ENCODE peak calls at places on chromosome 3, in four cellular contexts. J is brain microvascular endothelial cell, T is endothelial cell, O is caudate nucleus. V is an unnamed sample.
A peak's percentile ranks its signal among the peaks of the same experiment; 100 is the strongest.

GRCh38 chr3:6723205-6723604 is 137.7 kb upstream of the GRM7 start:
- DNase-seq in O (no peak), J (no peak), T (no peak), V (no peak)

GRCh38 chr3:149999421-149999820 is 28.7 kb upstream of the PFN2 start:
- DNase-seq in O (no peak), J (no peak), T (no peak), V (no peak)

GRCh38 chr3:14822875-14823807 is 4.4 kb downstream of the FGD5 start:
- DNase-seq in O (no peak), J (no peak), T (no peak), V (no peak)

GRCh38 chr3:194133661-194134230 is 2.2 kb upstream of the HES1 start:
- DNase-seq in O (peak; percentile 59), J (peak; percentile 71), T (peak; percentile 59), V (peak; percentile 84)

GRCh38 chr3:46942079-46942478 is 34.5 kb downstream of the CCDC12 start:
- DNase-seq in T (no peak), J (no peak), O (no peak), V (no peak)

GRCh38 chr3:17945018-17945798 is 202.8 kb upstream of the TBC1D5 start:
- DNase-seq in T (no peak), J (no peak), O (no peak), V (no peak)

GRCh38 chr3:98786364-98786930 is 23.3 kb downstream of the ST3GAL6 start:
- DNase-seq in J (no peak), O (no peak), T (no peak), V (no peak)

GRCh38 chr3:140187648-140188221 is 252.8 kb downstream of the CLSTN2 start:
- DNase-seq in T (no peak), O (no peak), J (no peak), V (no peak)

V was measured in kidney glomerular epithelial cell.